ENCODE peak calls at places on chromosomes 11 and 22, in five cellular contexts. B, A, D, O and U are unnamed samples.

GRCh38 chr22:49018601-49019000 is 809.1 kb downstream of the BRD1 start:
- DNase-seq in B (peak), A (no peak), D (no peak), O (peak), U (no peak)

GRCh38 chr22:17121235-17122195 is at the start of gene TMEM121B:
- DNase-seq in B (no peak), A (peak), D (peak), O (peak), U (peak)

GRCh38 chr11:82899191-82899820 is 924 bp downstream of the PRCP start:
- DNase-seq in B (no peak), A (no peak), D (no peak), O (no peak), U (no peak)

GRCh38 chr22:25742918-25743708 is 1.1 kb downstream of the MYO18B start:
- DNase-seq in B (no peak), A (no peak), D (no peak), O (no peak), U (no peak)

GRCh38 chr22:45069925-45070324 is 60.1 kb upstream of the PHF21B start:
- DNase-seq in B (no peak), A (no peak), D (no peak), O (no peak), U (no peak)

GRCh38 chr22:36660931-36661330 is 42.6 kb downstream of the CACNG2 start:
- DNase-seq in B (no peak), A (no peak), D (no peak), O (no peak), U (no peak)

GRCh38 chr22:35307892-35308291 is 8.2 kb downstream of the TOM1 start:
- DNase-seq in B (no peak), A (no peak), D (no peak), O (no peak), U (no peak)

GRCh38 chr22:27331526-27332281 is 469.9 kb downstream of the MN1 start:
- DNase-seq in B (peak), A (peak), D (peak), O (peak), U (peak)

GRCh38 chr11:91248199-91248807 is 976.3 kb upstream of the FAT3 start:
- DNase-seq in B (no peak), A (peak), D (peak), O (no peak), U (peak)

GRCh38 chr11:61181489-61181888 is 20.3 kb upstream of the VPS37C start:
- DNase-seq in B (no peak), A (no peak), D (no peak), O (no peak), U (no peak)

GRCh38 chr11:4416306-4416705 is 22.8 kb upstream of the TRIM21 start:
- DNase-seq in B (no peak), A (no peak), D (no peak), O (no peak), U (no peak)

GRCh38 chr11:2301631-2302272 is at the start of the genes C11orf21 and TSPAN32:
- DNase-seq in B (no peak), A (no peak), D (peak), O (no peak), U (no peak)

GRCh38 chr11:62882811-62883496 is 2.3 kb downstream of the SLC3A2 start:
- DNase-seq in B (no peak), A (no peak), D (no peak), O (no peak), U (no peak)

GRCh38 chr11:45816614-45817013 is 11.7 kb downstream of the SLC35C1 start:
- DNase-seq in B (peak), A (no peak), D (no peak), O (peak), U (no peak)

GRCh38 chr11:67118059-67118766 is 850 bp upstream of the KDM2A start:
- DNase-seq in B (peak), A (no peak), D (peak), O (peak), U (peak)

GRCh38 chr11:57324886-57325734 is at the start of gene TNKS1BP1:
- DNase-seq in B (peak), A (peak), D (peak), O (peak), U (peak)

GRCh38 chr11:39651857-39652461 is 1807.5 kb downstream of the LRRC4C start:
- DNase-seq in B (no peak), A (no peak), D (no peak), O (peak), U (no peak)

GRCh38 chr11:63837719-63838118 is 1.2 kb upstream of the MARK2 start:
- DNase-seq in B (no peak), A (no peak), D (no peak), O (no peak), U (no peak)

GRCh38 chr11:27468643-27469332 is 3.8 kb downstream of the LGR4 start:
- DNase-seq in B (no peak), A (no peak), D (no peak), O (no peak), U (no peak)

GRCh38 chr11:37449146-37449545 is 851.1 kb upstream of the RAG2 start:
- DNase-seq in B (no peak), A (no peak), D (no peak), O (no peak), U (no peak)

GRCh38 chr22:38869663-38870062 is 2.4 kb downstream of the CBX6 start:
- DNase-seq in B (peak), A (no peak), D (no peak), O (peak), U (no peak)

GRCh38 chr11:10044618-10045017 is 249.4 kb downstream of the SBF2 start:
- DNase-seq in B (no peak), A (no peak), D (no peak), O (no peak), U (no peak)

GRCh38 chr11:27933992-27934829 is 173.7 kb downstream of the KIF18A start:
- DNase-seq in B (peak), A (no peak), D (no peak), O (no peak), U (peak)

GRCh38 chr11:73141031-73141308 is 1.1 kb downstream of the FCHSD2 start:
- DNase-seq in B (no peak), A (no peak), D (no peak), O (no peak), U (no peak)

GRCh38 chr11:44894217-44894617 is 56.5 kb downstream of the TP53I11 start:
- DNase-seq in B (peak), A (peak), D (peak), O (peak), U (peak)

GRCh38 chr11:89293966-89294679 is 116.4 kb downstream of the TYR start:
- DNase-seq in B (no peak), A (peak), D (no peak), O (peak), U (peak)

GRCh38 chr11:103668859-103669258 is 367.6 kb upstream of the DDI1 start:
- DNase-seq in B (no peak), A (no peak), D (no peak), O (no peak), U (no peak)

GRCh38 chr11:103676413-103676812 is 360.0 kb upstream of the DDI1 start:
- DNase-seq in B (no peak), A (no peak), D (no peak), O (no peak), U (no peak)

GRCh38 chr11:103673773-103674172 is 362.7 kb upstream of the DDI1 start:
- DNase-seq in B (no peak), A (no peak), D (no peak), O (no peak), U (no peak)

GRCh38 chr11:103671143-103671651 is 365.2 kb upstream of the DDI1 start:
- DNase-seq in B (no peak), A (no peak), D (no peak), O (no peak), U (no peak)
- TF ChIP-seq CTCF in B (no peak), A (peak), D (no peak), O (no peak), U (peak)

GRCh38 chr22:30802202-30803166 is 107.8 kb downstream of the OSBP2 start:
- DNase-seq in B (peak), A (peak), D (peak), O (peak), U (peak)
- TF ChIP-seq CTCF in B (peak), A (peak), D (no peak), O (peak), U (peak)

DNA sequence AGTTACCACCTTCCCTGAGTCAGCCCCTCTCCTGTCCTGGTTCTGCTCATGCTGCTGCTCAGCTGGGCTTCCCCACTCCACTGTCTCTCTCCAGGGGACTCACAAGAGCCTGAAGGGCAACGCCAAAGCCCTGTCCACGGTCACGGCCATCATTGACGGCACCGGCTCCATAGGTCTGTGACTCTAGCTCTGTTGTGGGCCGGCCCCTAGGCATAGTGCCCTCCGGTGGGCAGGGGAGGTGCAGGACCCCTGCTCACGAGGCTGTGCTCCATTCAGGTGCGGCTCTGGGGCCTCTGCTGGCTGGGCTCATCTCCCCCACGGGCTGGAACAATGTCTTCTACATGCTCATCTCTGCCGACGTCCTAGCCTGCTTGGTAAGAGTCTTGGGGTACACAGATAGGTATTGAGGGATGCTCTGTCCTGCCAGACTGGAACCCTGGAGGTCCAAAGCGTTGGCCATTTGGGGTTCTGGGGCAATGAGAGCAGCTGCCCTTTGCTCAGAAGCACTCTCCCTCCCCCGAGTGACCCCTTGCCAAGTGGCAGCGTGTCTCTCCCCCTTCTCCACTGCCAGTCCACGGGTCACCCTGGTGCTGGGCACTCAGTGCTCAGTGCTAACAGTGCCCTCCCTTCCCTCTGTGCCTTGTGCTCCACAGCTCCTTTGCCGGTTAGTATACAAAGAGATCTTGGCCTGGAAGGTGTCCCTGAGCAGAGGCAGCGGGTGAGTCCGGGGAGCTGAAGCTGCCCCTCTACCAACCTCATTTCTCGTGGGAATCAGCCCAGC is 22.4 kb downstream of the SLC37A2 start:
- DNase-seq in B (no peak), A (no peak), D (no peak), O (peak), U (no peak)
- TF ChIP-seq CTCF in B (no peak), A (no peak), D (no peak), O (no peak), U (no peak)

DNA sequence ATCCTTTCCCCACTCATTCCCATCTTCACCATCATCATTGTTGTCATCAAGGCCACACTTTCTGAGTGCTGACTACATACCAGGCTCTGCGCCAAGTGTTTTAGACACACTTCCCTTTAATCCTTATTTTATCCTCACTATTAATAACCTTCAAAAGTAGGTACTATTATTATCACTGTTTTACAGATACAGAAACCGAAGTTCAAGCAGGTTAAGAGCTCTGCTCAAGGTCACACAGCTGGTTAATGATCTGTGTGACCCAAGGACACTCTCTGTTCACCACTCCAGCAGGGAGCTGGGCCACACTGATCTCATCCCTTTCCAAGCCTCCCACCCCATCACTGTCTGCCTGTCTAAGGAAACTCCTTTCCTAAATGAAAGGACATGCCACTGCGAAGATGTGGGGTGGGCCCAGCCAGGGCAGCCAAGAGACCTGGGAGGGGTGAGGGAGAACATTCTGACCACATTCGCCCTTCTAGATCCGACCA is 17.2 kb upstream of the TSKU start:
- DNase-seq in B (peak), A (no peak), D (no peak), O (no peak), U (no peak)
- TF ChIP-seq CTCF in B (no peak), A (no peak), D (no peak), O (no peak), U (no peak)

GRCh38 chr22:31872209-31872608 is 72.1 kb upstream of the YWHAH start:
- DNase-seq in B (no peak), A (no peak), D (peak), O (no peak), U (no peak)
- TF ChIP-seq CTCF in B (no peak), A (peak), D (no peak), O (no peak), U (no peak)

GRCh38 chr22:21098099-21098671 is 52.4 kb downstream of the LRRC74B start:
- DNase-seq in B (no peak), A (no peak), D (no peak), O (no peak), U (no peak)
- TF ChIP-seq CTCF in B (no peak), A (no peak), D (no peak), O (no peak), U (no peak)

GRCh38 chr22:33210129-33210784 is 152.1 kb upstream of the SYN3 start:
- DNase-seq in B (no peak), A (peak), D (no peak), O (no peak), U (peak)
- TF ChIP-seq CTCF in B (peak), A (peak), D (no peak), O (no peak), U (peak)

DNA sequence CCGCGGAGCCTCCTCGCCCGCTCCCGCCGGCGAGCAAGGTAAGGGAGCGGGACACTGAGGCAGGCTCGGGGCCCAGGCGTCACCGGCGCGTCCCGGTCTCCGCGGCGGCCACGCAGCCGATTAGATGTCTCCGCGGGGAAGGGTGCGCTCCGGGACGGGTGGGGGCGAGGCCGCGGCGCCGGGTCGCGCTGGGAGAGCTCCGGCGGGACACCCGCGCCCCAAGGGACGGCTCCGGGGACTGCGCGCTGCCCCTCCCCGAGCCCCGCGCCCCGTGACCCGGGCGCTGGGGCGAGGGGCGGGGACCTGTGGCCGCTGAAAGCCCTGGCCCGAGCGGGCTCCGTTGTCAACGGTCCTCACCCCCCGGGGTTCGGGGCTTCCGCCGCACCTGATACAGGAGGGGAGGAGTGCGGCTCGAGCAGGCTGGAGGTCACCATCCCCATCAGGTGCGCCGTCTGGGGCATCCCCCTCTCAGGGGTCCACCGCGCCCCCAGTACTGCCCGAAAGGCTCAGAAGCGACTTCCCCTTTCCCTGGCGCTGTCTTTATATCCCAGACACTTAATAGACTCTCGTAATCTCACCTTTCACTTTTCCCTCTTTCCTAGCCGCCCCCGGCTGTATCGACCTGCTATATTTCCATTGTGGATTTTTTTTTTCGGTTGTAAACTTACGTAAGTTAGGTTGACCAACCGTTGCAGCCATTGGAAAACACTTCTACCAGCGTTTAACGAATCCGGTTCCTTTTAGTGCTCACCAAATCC is 566 bp downstream of the PPFIA1 start:
- DNase-seq in B (peak), A (peak), D (peak), O (peak), U (peak)
- TF ChIP-seq CTCF in B (no peak), A (peak), D (no peak), O (no peak), U (no peak)